ENCODE peak calls at places on chromosome 13, in four cellular contexts. One of them, this sample, is unnamed.
A peak's percentile ranks its signal among the peaks of the same experiment; 100 is the strongest.

GRCh38 chr13:101681834-101682233 is 229.4 kb downstream of the ITGBL1 start:
- DNase-seq in iris pigment epithelial cell: peak; percentile 59
- DNase-seq in stimulated activated CD8-positive, alpha-beta memory T cell treated with anti-CD3 and anti-CD28 coated beads, Interleukin-15, amount 100 ng/mL, for 4 hours: no peak
- DNase-seq in activated CD8-positive, alpha-beta memory T cell treated with anti-CD3 and anti-CD28 coated beads for 48 hours: no peak
- DNase-seq in this sample: no peak

GRCh38 chr13:73984949-73985691 is 149.1 kb downstream of the KLF12 start:
- DNase-seq in iris pigment epithelial cell: no peak
- DNase-seq in stimulated activated CD8-positive, alpha-beta memory T cell treated with anti-CD3 and anti-CD28 coated beads, Interleukin-15, amount 100 ng/mL, for 4 hours: peak; percentile 42
- DNase-seq in activated CD8-positive, alpha-beta memory T cell treated with anti-CD3 and anti-CD28 coated beads for 48 hours: peak; percentile 35
- DNase-seq in this sample: no peak

GRCh38 chr13:75312884-75313520 is 169.0 kb downstream of the TBC1D4 start:
- DNase-seq in iris pigment epithelial cell: no peak
- DNase-seq in stimulated activated CD8-positive, alpha-beta memory T cell treated with anti-CD3 and anti-CD28 coated beads, Interleukin-15, amount 100 ng/mL, for 4 hours: no peak
- DNase-seq in activated CD8-positive, alpha-beta memory T cell treated with anti-CD3 and anti-CD28 coated beads for 48 hours: peak; percentile 22
- DNase-seq in this sample: no peak

GRCh38 chr13:113653264-113654174 is 4.5 kb downstream of the ATP4B start:
- DNase-seq in iris pigment epithelial cell: no peak
- DNase-seq in stimulated activated CD8-positive, alpha-beta memory T cell treated with anti-CD3 and anti-CD28 coated beads, Interleukin-15, amount 100 ng/mL, for 4 hours: no peak
- DNase-seq in activated CD8-positive, alpha-beta memory T cell treated with anti-CD3 and anti-CD28 coated beads for 48 hours: no peak
- DNase-seq in this sample: peak; percentile 64

GRCh38 chr13:87999141-87999765 is 328.1 kb downstream of the SLITRK5 start:
- DNase-seq in iris pigment epithelial cell: peak; percentile 36
- DNase-seq in stimulated activated CD8-positive, alpha-beta memory T cell treated with anti-CD3 and anti-CD28 coated beads, Interleukin-15, amount 100 ng/mL, for 4 hours: no peak
- DNase-seq in activated CD8-positive, alpha-beta memory T cell treated with anti-CD3 and anti-CD28 coated beads for 48 hours: no peak
- DNase-seq in this sample: no peak

GRCh38 chr13:41587490-41587889 is 130.1 kb downstream of the RGCC start:
- DNase-seq in iris pigment epithelial cell: no peak
- DNase-seq in stimulated activated CD8-positive, alpha-beta memory T cell treated with anti-CD3 and anti-CD28 coated beads, Interleukin-15, amount 100 ng/mL, for 4 hours: no peak
- DNase-seq in activated CD8-positive, alpha-beta memory T cell treated with anti-CD3 and anti-CD28 coated beads for 48 hours: no peak
- DNase-seq in this sample: no peak

GRCh38 chr13:70523622-70524021 is 415.4 kb upstream of the KLHL1 start:
- DNase-seq in iris pigment epithelial cell: peak; percentile 15
- DNase-seq in stimulated activated CD8-positive, alpha-beta memory T cell treated with anti-CD3 and anti-CD28 coated beads, Interleukin-15, amount 100 ng/mL, for 4 hours: no peak
- DNase-seq in activated CD8-positive, alpha-beta memory T cell treated with anti-CD3 and anti-CD28 coated beads for 48 hours: no peak
- DNase-seq in this sample: no peak

GRCh38 chr13:94959616-94960015 is 247.3 kb upstream of the SOX21 start:
- DNase-seq in iris pigment epithelial cell: no peak
- DNase-seq in stimulated activated CD8-positive, alpha-beta memory T cell treated with anti-CD3 and anti-CD28 coated beads, Interleukin-15, amount 100 ng/mL, for 4 hours: no peak
- DNase-seq in activated CD8-positive, alpha-beta memory T cell treated with anti-CD3 and anti-CD28 coated beads for 48 hours: no peak
- DNase-seq in this sample: no peak

GRCh38 chr13:76792680-76793334 is 93.4 kb downstream of the KCTD12 start:
- DNase-seq in iris pigment epithelial cell: peak; percentile 90
- DNase-seq in stimulated activated CD8-positive, alpha-beta memory T cell treated with anti-CD3 and anti-CD28 coated beads, Interleukin-15, amount 100 ng/mL, for 4 hours: no peak
- DNase-seq in activated CD8-positive, alpha-beta memory T cell treated with anti-CD3 and anti-CD28 coated beads for 48 hours: no peak
- DNase-seq in this sample: no peak

GRCh38 chr13:76685938-76686337 is 200.3 kb downstream of the KCTD12 start:
- DNase-seq in iris pigment epithelial cell: no peak
- DNase-seq in stimulated activated CD8-positive, alpha-beta memory T cell treated with anti-CD3 and anti-CD28 coated beads, Interleukin-15, amount 100 ng/mL, for 4 hours: no peak
- DNase-seq in activated CD8-positive, alpha-beta memory T cell treated with anti-CD3 and anti-CD28 coated beads for 48 hours: no peak
- DNase-seq in this sample: no peak

GRCh38 chr13:29110003-29110402 is 289.9 kb downstream of the MTUS2 start:
- DNase-seq in iris pigment epithelial cell: no peak
- DNase-seq in stimulated activated CD8-positive, alpha-beta memory T cell treated with anti-CD3 and anti-CD28 coated beads, Interleukin-15, amount 100 ng/mL, for 4 hours: no peak
- DNase-seq in activated CD8-positive, alpha-beta memory T cell treated with anti-CD3 and anti-CD28 coated beads for 48 hours: no peak
- DNase-seq in this sample: no peak

GRCh38 chr13:111610077-111610476 is 289.6 kb downstream of the TEX29 start:
- DNase-seq in iris pigment epithelial cell: no peak
- DNase-seq in stimulated activated CD8-positive, alpha-beta memory T cell treated with anti-CD3 and anti-CD28 coated beads, Interleukin-15, amount 100 ng/mL, for 4 hours: no peak
- DNase-seq in activated CD8-positive, alpha-beta memory T cell treated with anti-CD3 and anti-CD28 coated beads for 48 hours: no peak
- DNase-seq in this sample: no peak

GRCh38 chr13:37127706-37128241 is 22.3 kb upstream of the CSNK1A1L start:
- DNase-seq in iris pigment epithelial cell: peak; percentile 85
- DNase-seq in stimulated activated CD8-positive, alpha-beta memory T cell treated with anti-CD3 and anti-CD28 coated beads, Interleukin-15, amount 100 ng/mL, for 4 hours: no peak
- DNase-seq in activated CD8-positive, alpha-beta memory T cell treated with anti-CD3 and anti-CD28 coated beads for 48 hours: no peak
- DNase-seq in this sample: no peak

GRCh38 chr13:84609716-84610115 is 727.4 kb upstream of the SLITRK1 start:
- DNase-seq in iris pigment epithelial cell: peak; percentile 64
- DNase-seq in stimulated activated CD8-positive, alpha-beta memory T cell treated with anti-CD3 and anti-CD28 coated beads, Interleukin-15, amount 100 ng/mL, for 4 hours: no peak
- DNase-seq in activated CD8-positive, alpha-beta memory T cell treated with anti-CD3 and anti-CD28 coated beads for 48 hours: no peak
- DNase-seq in this sample: no peak

GRCh38 chr13:50511877-50512332 is 331.6 kb downstream of the DLEU7 start:
- DNase-seq in iris pigment epithelial cell: no peak
- DNase-seq in stimulated activated CD8-positive, alpha-beta memory T cell treated with anti-CD3 and anti-CD28 coated beads, Interleukin-15, amount 100 ng/mL, for 4 hours: no peak
- DNase-seq in activated CD8-positive, alpha-beta memory T cell treated with anti-CD3 and anti-CD28 coated beads for 48 hours: no peak
- DNase-seq in this sample: no peak

GRCh38 chr13:20585371-20585770 is 18.4 kb downstream of the IFT88 start:
- DNase-seq in iris pigment epithelial cell: no peak
- DNase-seq in stimulated activated CD8-positive, alpha-beta memory T cell treated with anti-CD3 and anti-CD28 coated beads, Interleukin-15, amount 100 ng/mL, for 4 hours: no peak
- DNase-seq in activated CD8-positive, alpha-beta memory T cell treated with anti-CD3 and anti-CD28 coated beads for 48 hours: no peak
- DNase-seq in this sample: no peak

GRCh38 chr13:46100191-46100877 is 4.5 kb downstream of the CPB2 start:
- DNase-seq in iris pigment epithelial cell: no peak
- DNase-seq in stimulated activated CD8-positive, alpha-beta memory T cell treated with anti-CD3 and anti-CD28 coated beads, Interleukin-15, amount 100 ng/mL, for 4 hours: no peak
- DNase-seq in activated CD8-positive, alpha-beta memory T cell treated with anti-CD3 and anti-CD28 coated beads for 48 hours: no peak
- DNase-seq in this sample: no peak

GRCh38 chr13:51688937-51689336 is 104.7 kb downstream of the WDFY2 start:
- DNase-seq in iris pigment epithelial cell: no peak
- DNase-seq in stimulated activated CD8-positive, alpha-beta memory T cell treated with anti-CD3 and anti-CD28 coated beads, Interleukin-15, amount 100 ng/mL, for 4 hours: no peak
- DNase-seq in activated CD8-positive, alpha-beta memory T cell treated with anti-CD3 and anti-CD28 coated beads for 48 hours: no peak
- DNase-seq in this sample: no peak

GRCh38 chr13:96781141-96781540 is 213.1 kb downstream of the OXGR1 start:
- DNase-seq in iris pigment epithelial cell: no peak
- DNase-seq in stimulated activated CD8-positive, alpha-beta memory T cell treated with anti-CD3 and anti-CD28 coated beads, Interleukin-15, amount 100 ng/mL, for 4 hours: no peak
- DNase-seq in activated CD8-positive, alpha-beta memory T cell treated with anti-CD3 and anti-CD28 coated beads for 48 hours: no peak
- DNase-seq in this sample: no peak

GRCh38 chr13:107459430-107459829 is 755.9 kb downstream of the LIG4 start:
- DNase-seq in iris pigment epithelial cell: peak; percentile 97
- DNase-seq in stimulated activated CD8-positive, alpha-beta memory T cell treated with anti-CD3 and anti-CD28 coated beads, Interleukin-15, amount 100 ng/mL, for 4 hours: no peak
- DNase-seq in activated CD8-positive, alpha-beta memory T cell treated with anti-CD3 and anti-CD28 coated beads for 48 hours: no peak
- DNase-seq in this sample: no peak

GRCh38 chr13:26977541-26977940 is 194.1 kb downstream of the USP12 start:
- DNase-seq in iris pigment epithelial cell: peak; percentile 64
- DNase-seq in stimulated activated CD8-positive, alpha-beta memory T cell treated with anti-CD3 and anti-CD28 coated beads, Interleukin-15, amount 100 ng/mL, for 4 hours: no peak
- DNase-seq in activated CD8-positive, alpha-beta memory T cell treated with anti-CD3 and anti-CD28 coated beads for 48 hours: no peak
- DNase-seq in this sample: no peak

GRCh38 chr13:48902421-48902820 is 73.3 kb upstream of the FNDC3A start:
- DNase-seq in iris pigment epithelial cell: peak; percentile 61
- DNase-seq in stimulated activated CD8-positive, alpha-beta memory T cell treated with anti-CD3 and anti-CD28 coated beads, Interleukin-15, amount 100 ng/mL, for 4 hours: no peak
- DNase-seq in activated CD8-positive, alpha-beta memory T cell treated with anti-CD3 and anti-CD28 coated beads for 48 hours: no peak
- DNase-seq in this sample: no peak

GRCh38 chr13:44136693-44137268 is 236.8 kb upstream of the SERP2 start:
- DNase-seq in iris pigment epithelial cell: peak; percentile 42
- DNase-seq in stimulated activated CD8-positive, alpha-beta memory T cell treated with anti-CD3 and anti-CD28 coated beads, Interleukin-15, amount 100 ng/mL, for 4 hours: no peak
- DNase-seq in activated CD8-positive, alpha-beta memory T cell treated with anti-CD3 and anti-CD28 coated beads for 48 hours: no peak
- DNase-seq in this sample: no peak